ENCODE peak calls at places on chromosomes 12 and 14, in four cellular contexts. R is H9, M is H1, C is trophoblast cell. Q is an unnamed sample.
A peak's percentile ranks its signal among the peaks of the same experiment; 100 is the strongest.

GRCh38 chr12:105343836-105344235 is 13.3 kb downstream of the C12orf75 start:
- DNase-seq in C (no peak), M (no peak), R (no peak), Q (no peak)

GRCh38 chr12:100279612-100280244 is 12.8 kb downstream of the SCYL2 start:
- DNase-seq in C (peak; percentile 62), R (no peak), M (no peak), Q (peak; percentile 84)

GRCh38 chr12:569803-570236 is 93.4 kb downstream of the NINJ2 start:
- DNase-seq in C (peak; percentile 72), M (peak; percentile 95), R (peak; percentile 88), Q (peak; percentile 77)

GRCh38 chr14:95533391-95533821 is 1.4 kb upstream of the GLRX5 start:
- DNase-seq in M (no peak), R (no peak), C (peak; percentile 30), Q (peak; percentile 44)

GRCh38 chr12:108717243-108717642 is 14.1 kb downstream of the CORO1C start:
- DNase-seq in C (peak; percentile 39), R (no peak), M (no peak), Q (no peak)

GRCh38 chr12:80032967-80033366 is 66.4 kb upstream of the OTOGL start:
- DNase-seq in M (no peak), R (no peak), C (no peak), Q (no peak)

GRCh38 chr12:124026755-124027745 is 54.0 kb downstream of the ZNF664 start:
- DNase-seq in C (no peak), M (peak; percentile 23), R (peak; percentile 16), Q (no peak)

GRCh38 chr14:93223565-93223964 is 16.5 kb downstream of the UBR7 start:
- DNase-seq in M (no peak), C (no peak), R (no peak), Q (no peak)

GRCh38 chr12:78171082-78171481 is 340.4 kb downstream of the NAV3 start:
- DNase-seq in C (no peak), M (no peak), R (no peak), Q (no peak)

GRCh38 chr12:127148318-127148717 is 1118.7 kb upstream of the TMEM132C start:
- DNase-seq in R (no peak), M (no peak), C (no peak), Q (no peak)

GRCh38 chr14:97692084-97692483 is 894.9 kb downstream of the VRK1 start:
- DNase-seq in M (no peak), R (no peak), C (peak; percentile 32), Q (peak; percentile 62)

GRCh38 chr14:79915411-79915810 is 295.9 kb downstream of the DIO2 start:
- DNase-seq in R (no peak), C (no peak), M (no peak), Q (no peak)

GRCh38 chr12:75900781-75901254 is 130.8 kb downstream of the PHLDA1 start:
- DNase-seq in M (no peak), R (no peak), C (no peak), Q (no peak)

GRCh38 chr12:49798248-49798647 is 30.0 kb downstream of the NCKAP5L start:
- DNase-seq in R (no peak), C (no peak), M (no peak), Q (no peak)

GRCh38 chr14:30681752-30682355 is 59.7 kb downstream of the SCFD1 start:
- DNase-seq in M (no peak), R (no peak), C (no peak), Q (peak; percentile 19)

GRCh38 chr12:11863478-11863906 is 207.2 kb upstream of the BCL2L14 start:
- DNase-seq in C (no peak), R (no peak), M (no peak), Q (no peak)

GRCh38 chr14:74982661-74983060 is 20.1 kb upstream of the EIF2B2 start:
- DNase-seq in R (no peak), C (no peak), M (no peak), Q (no peak)
- H2AK5ac ChIP-seq in R (no peak overlapping the region), C (no peak overlapping the region), M (no peak overlapping the region), Q (no peak overlapping the region)

GRCh38 chr14:39160494-39160893 is 9.6 kb downstream of the TRAPPC6B start:
- DNase-seq in C (no peak), M (no peak), R (no peak), Q (no peak)
- H3K79me2 ChIP-seq in C (no peaks in the 10 kb centered on the region), M (peaks cover 14% of the 10 kb centered on the region), R (no peaks in the 10 kb centered on the region), Q (peaks cover 4% of the 10 kb centered on the region)

GRCh38 chr12:27193854-27194544 is 50.1 kb upstream of the STK38L start:
- DNase-seq in C (no peak), M (no peak), R (no peak), Q (peak; percentile 82)

GRCh38 chr12:27193106-27193505 is 51.0 kb upstream of the STK38L start:
- DNase-seq in C (no peak), R (no peak), M (no peak), Q (no peak)

GRCh38 chr12:27192118-27192802 is 51.8 kb upstream of the STK38L start:
- DNase-seq in R (no peak), M (no peak), C (no peak), Q (no peak)

GRCh38 chr12:27191531-27191930 is 52.6 kb upstream of the STK38L start:
- DNase-seq in M (no peak), C (no peak), R (no peak), Q (no peak)

GRCh38 chr12:27194644-27195043 is 49.4 kb upstream of the STK38L start:
- DNase-seq in C (no peak), R (no peak), M (no peak), Q (no peak)
- H2AK5ac ChIP-seq in C (no peak overlapping the region), R (no peak overlapping the region), M (no peak overlapping the region), Q (no peak overlapping the region)

GRCh38 chr12:58893421-58893986 is 26.8 kb downstream of the LRIG3 start:
- DNase-seq in M (no peak), R (no peak), C (no peak), Q (no peak)
- H3K79me2 ChIP-seq in M (peaks cover 2% of the 10 kb centered on the region), R (no peaks in the 10 kb centered on the region), C (no peaks in the 10 kb centered on the region), Q (peaks cover 8% of the 10 kb centered on the region)

DNA sequence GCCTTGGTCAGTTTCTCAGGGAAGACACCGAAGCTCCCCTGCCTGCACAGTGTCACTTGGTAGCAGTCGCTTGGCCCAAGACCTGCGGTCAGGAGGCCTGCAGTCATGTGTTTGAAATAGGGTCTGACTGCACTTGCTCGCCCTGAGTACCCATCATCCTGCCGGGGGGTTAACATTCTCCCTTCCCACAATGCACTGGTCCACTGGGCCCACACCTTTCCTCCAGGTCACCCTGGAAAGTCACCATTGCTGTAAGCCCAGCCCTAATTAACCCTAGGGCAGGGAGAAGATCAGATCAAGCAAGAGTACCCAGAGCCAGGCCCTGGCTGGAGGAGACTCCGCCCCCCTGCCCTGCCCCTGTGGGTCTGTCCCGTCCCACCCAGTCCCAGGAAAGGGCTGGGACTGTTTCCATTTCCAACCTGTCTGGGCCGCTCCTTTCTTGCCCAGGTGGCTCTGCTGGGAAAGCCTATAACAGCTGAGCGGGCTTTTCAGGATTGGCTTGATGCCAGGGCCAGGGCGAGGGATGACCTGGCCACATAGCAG is 87.1 kb downstream of the ZFP36L1 start:
- DNase-seq in C (no peak), M (no peak), R (peak; percentile 40), Q (no peak)
- H2AK5ac ChIP-seq in C (peak overlapping the region; percentile 66), M (no peak overlapping the region), R (no peak overlapping the region), Q (no peak overlapping the region)